ENCODE peak calls at places on chromosome 11, in four cellular contexts. F, T, O and A are unnamed samples.

GRCh38 chr11:72683782-72684200 is 9.6 kb upstream of the PDE2A start:
- DNase-seq in F (peak; percentile 33), T (peak; percentile 91), O (no peak), A (peak; percentile 75)

GRCh38 chr11:119169272-119169719 is 771 bp downstream of the NLRX1 start:
- DNase-seq in F (peak; percentile 37), T (no peak), O (no peak), A (no peak)

GRCh38 chr11:75523189-75523588 is 2.6 kb downstream of the GDPD5 start:
- DNase-seq in F (no peak), T (no peak), O (no peak), A (no peak)

GRCh38 chr11:59555601-59556114 is 44.3 kb downstream of the OR4D9 start:
- DNase-seq in F (no peak), T (peak; percentile 18), O (no peak), A (no peak)

GRCh38 chr11:71948314-71949027 is 19.6 kb downstream of the RNF121 start:
- DNase-seq in F (peak; percentile 75), T (no peak), O (no peak), A (peak; percentile 79)

GRCh38 chr11:210122-210802 is 2.8 kb downstream of the RIC8A start:
- DNase-seq in F (no peak), T (no peak), O (no peak), A (no peak)

GRCh38 chr11:15969701-15970329 is 386.5 kb downstream of the SOX6 start:
- DNase-seq in F (no peak), T (no peak), O (peak; percentile 35), A (no peak)

GRCh38 chr11:93326681-93327080 is 3.9 kb upstream of the DEUP1 start:
- DNase-seq in F (no peak), T (no peak), O (no peak), A (peak; percentile 16)

GRCh38 chr11:8040921-8041285 is 40.1 kb upstream of the TUB start:
- DNase-seq in F (no peak), T (no peak), O (no peak), A (no peak)

GRCh38 chr11:73384871-73385692 is 8.9 kb downstream of the RELT start:
- DNase-seq in F (no peak), T (no peak), O (peak; percentile 69), A (peak; percentile 73)

GRCh38 chr11:69300124-69301032 is 6.4 kb downstream of the MYEOV start:
- DNase-seq in F (no peak), T (no peak), O (no peak), A (no peak)

GRCh38 chr11:117748771-117749540 is 48.1 kb downstream of the DSCAML1 start:
- DNase-seq in F (peak; percentile 89), T (no peak), O (no peak), A (no peak)

GRCh38 chr11:83611616-83612015 is 325.4 kb upstream of the CCDC90B start:
- DNase-seq in F (no peak), T (no peak), O (no peak), A (no peak)

GRCh38 chr11:78132475-78132874 is 7.0 kb downstream of the ALG8 start:
- DNase-seq in F (no peak), T (no peak), O (no peak), A (no peak)

GRCh38 chr11:45872513-45873356 is 12.7 kb upstream of the MAPK8IP1 start:
- DNase-seq in F (peak; percentile 29), T (peak; percentile 88), O (no peak), A (peak; percentile 78)

GRCh38 chr11:125005491-125005890 is 51.5 kb downstream of the CCDC15 start:
- DNase-seq in F (no peak), T (no peak), O (no peak), A (no peak)

GRCh38 chr11:63944987-63945386 is 6.2 kb downstream of the NAA40 start:
- DNase-seq in F (peak; percentile 43), T (peak; percentile 33), O (no peak), A (no peak)

GRCh38 chr11:10908215-10908990 is 50.5 kb upstream of the ZBED5 start:
- DNase-seq in F (no peak), T (no peak), O (no peak), A (no peak)

GRCh38 chr11:113806403-113806802 is 26.8 kb downstream of the CLDN25 start:
- DNase-seq in F (peak; percentile 64), T (peak; percentile 33), O (no peak), A (peak; percentile 30)

GRCh38 chr11:47152126-47152952 is 24.3 kb downstream of the ARFGAP2 start:
- DNase-seq in F (no peak), T (no peak), O (no peak), A (no peak)

GRCh38 chr11:13052130-13052541 is 43.0 kb downstream of the RASSF10 start:
- DNase-seq in F (no peak), T (no peak), O (no peak), A (no peak)

GRCh38 chr11:60857378-60858232 is 1.9 kb upstream of the PTGDR2 start:
- DNase-seq in F (no peak), T (no peak), O (no peak), A (no peak)

GRCh38 chr11:103532133-103532788 is 423.0 kb downstream of the DYNC2H1 start:
- DNase-seq in F (no peak), T (no peak), O (no peak), A (no peak)

GRCh38 chr11:6132431-6132830 is 24.9 kb downstream of the OR56B4 start:
- DNase-seq in F (no peak), T (no peak), O (no peak), A (no peak)

GRCh38 chr11:46528445-46529085 is 65.3 kb downstream of the AMBRA1 start:
- DNase-seq in F (no peak), T (no peak), O (no peak), A (no peak)

GRCh38 chr11:27215471-27216267 is 147.3 kb downstream of the CCDC34 start:
- DNase-seq in F (no peak), T (no peak), O (no peak), A (no peak)

GRCh38 chr11:76048763-76049162 is 157.5 kb downstream of the WNT11 start:
- DNase-seq in F (no peak), T (no peak), O (no peak), A (peak; percentile 54)

GRCh38 chr11:19076744-19077589 is 16.4 kb upstream of the MRGPRX2 start:
- DNase-seq in F (peak; percentile 32), T (peak; percentile 80), O (no peak), A (peak; percentile 67)

GRCh38 chr11:72209101-72209500 is 7.5 kb upstream of the FOLR2 start:
- DNase-seq in F (no peak), T (no peak), O (no peak), A (no peak)

GRCh38 chr11:3755151-3755550 is 42.2 kb downstream of the NUP98 start:
- DNase-seq in F (no peak), T (no peak), O (no peak), A (no peak)

GRCh38 chr11:3747704-3748103 is 49.6 kb downstream of the NUP98 start:
- DNase-seq in F (no peak), T (no peak), O (no peak), A (no peak)

DNA sequence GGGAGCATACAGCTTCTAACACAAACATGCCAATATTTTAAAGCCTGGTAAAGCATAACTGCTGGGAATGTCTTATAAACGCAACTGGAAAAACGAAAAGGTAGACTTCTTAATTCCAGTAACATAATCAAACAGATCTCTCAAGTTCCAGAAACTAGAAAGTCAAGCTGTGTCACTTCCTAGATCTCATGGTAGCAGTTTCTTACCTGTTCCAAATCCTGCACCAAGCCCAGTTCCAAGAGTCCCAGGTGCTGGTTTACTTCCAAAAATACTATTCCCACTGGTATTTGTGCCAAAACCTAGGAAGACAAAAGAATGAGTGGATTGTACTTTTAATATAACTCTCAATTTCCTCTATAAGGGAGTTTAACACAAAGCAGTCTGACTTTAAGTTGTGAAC is 44.2 kb downstream of the NUP98 start:
- DNase-seq in F (no peak), T (no peak), O (no peak), A (no peak)
- TF ChIP-seq NFIC in F (no peak), T (no peak), O (no peak), A (no peak)

GRCh38 chr11:115493905-115494304 is 10.3 kb downstream of the CADM1 start:
- DNase-seq in F (peak; percentile 73), T (no peak), O (no peak), A (no peak)

GRCh38 chr11:115497303-115497702 is 6.9 kb downstream of the CADM1 start:
- DNase-seq in F (peak; percentile 67), T (no peak), O (peak; percentile 38), A (no peak)

GRCh38 chr11:115498354-115498753 is 5.9 kb downstream of the CADM1 start:
- DNase-seq in F (no peak), T (no peak), O (no peak), A (no peak)

GRCh38 chr11:115499241-115499799 is 4.9 kb downstream of the CADM1 start:
- DNase-seq in F (no peak), T (peak; percentile 40), O (no peak), A (no peak)

DNA sequence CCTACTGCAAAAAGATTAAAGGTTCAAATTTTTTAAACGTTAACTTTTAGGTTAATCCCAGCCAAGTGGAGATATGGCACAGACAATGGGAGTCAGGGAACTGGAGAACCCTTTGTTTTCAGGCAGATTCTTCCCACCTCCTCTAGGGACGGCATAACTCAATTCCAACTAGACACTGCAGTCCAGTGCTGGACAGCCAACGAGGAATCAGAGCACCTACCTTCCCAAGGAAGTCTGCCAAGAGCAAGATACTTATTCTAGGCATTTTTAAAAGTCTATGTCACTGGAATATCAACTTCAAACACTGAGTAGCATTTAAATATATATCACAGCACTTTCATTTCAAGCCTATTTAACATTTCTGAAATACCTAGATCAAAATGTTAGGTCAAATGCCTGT is 7.3 kb downstream of the CADM1 start:
- DNase-seq in F (peak; percentile 49), T (no peak), O (no peak), A (no peak)
- TF ChIP-seq JUND in F (no peak), T (no peak), O (no peak), A (no peak)

GRCh38 chr11:44268073-44268806 is 41.7 kb downstream of the ALX4 start:
- DNase-seq in F (no peak), T (no peak), O (no peak), A (no peak)

GRCh38 chr11:44270403-44271192 is 39.3 kb downstream of the ALX4 start:
- DNase-seq in F (no peak), T (no peak), O (no peak), A (peak; percentile 73)

GRCh38 chr11:44268807-44269080 is 41.2 kb downstream of the ALX4 start:
- DNase-seq in F (no peak), T (no peak), O (no peak), A (no peak)

GRCh38 chr11:44269369-44270351 is 40.3 kb downstream of the ALX4 start:
- DNase-seq in F (no peak), T (no peak), O (no peak), A (peak; percentile 94)

DNA sequence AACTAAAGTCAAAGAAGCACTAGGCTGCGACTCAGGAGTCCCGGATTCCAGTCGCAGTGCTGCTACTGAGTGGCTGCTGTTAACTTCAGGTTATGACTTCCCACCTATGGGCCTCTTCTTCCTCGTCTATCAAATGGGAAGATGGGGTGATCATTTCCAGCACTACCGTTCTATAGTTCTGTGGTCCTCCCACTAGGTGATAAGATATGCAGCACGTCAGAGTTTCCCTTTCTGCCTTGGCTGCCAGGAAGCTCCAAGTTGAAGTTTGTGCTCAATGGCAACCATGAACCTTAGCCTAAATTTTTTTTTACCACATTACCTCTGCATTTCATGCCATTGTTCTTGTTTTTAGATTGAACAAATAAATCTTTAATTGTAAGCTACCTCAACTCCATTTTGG is 38.7 kb downstream of the ALX4 start:
- DNase-seq in F (no peak), T (no peak), O (no peak), A (peak; percentile 40)
- TF ChIP-seq NFIC in F (no peak), T (no peak), O (no peak), A (no peak)

DNA sequence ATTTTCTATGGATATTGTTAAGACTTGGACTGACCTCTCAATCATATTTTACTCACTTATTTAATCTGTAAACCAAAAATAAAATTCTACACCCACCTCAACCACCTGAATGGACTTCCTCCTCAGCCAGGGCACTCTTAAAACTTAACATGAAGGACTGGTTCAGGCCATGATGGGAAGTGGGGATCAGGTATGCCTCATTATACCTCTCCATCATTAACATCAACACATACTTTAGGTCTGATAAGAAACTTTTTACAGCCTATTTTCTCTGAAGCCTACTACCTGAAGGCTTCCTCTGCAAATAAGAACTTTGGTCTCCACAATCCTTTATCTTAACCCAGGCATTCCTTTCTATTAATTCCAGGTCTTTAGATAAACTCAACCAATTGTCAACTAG is 390.0 kb downstream of the AASDHPPT start:
- DNase-seq in F (no peak), T (no peak), O (no peak), A (no peak)
- TF ChIP-seq JUND in F (no peak), T (no peak), O (no peak), A (no peak)